ENCODE peak calls at places on chromosomes 5 and 9, in ten cellular contexts. V, T, D, Q, B, N, S, O, U and P are unnamed samples.
A peak's percentile ranks its signal among the peaks of the same experiment; 100 is the strongest.

GRCh38 chr5:9343146-9343850 is 202.6 kb downstream of the SEMA5A start:
- DNase-seq in V (peak; percentile 77), T (no peak), D (no peak), Q (no peak), B (no peak), N (no peak), S (no peak), O (no peak), U (no peak), P (peak; percentile 48)

GRCh38 chr5:172586118-172587060 is 54.7 kb upstream of the NEURL1B start:
- DNase-seq in V (no peak), T (no peak), D (no peak), Q (peak; percentile 35), B (no peak), N (no peak), S (no peak), O (no peak), U (no peak), P (no peak)

GRCh38 chr9:96784021-96784420 is 6.1 kb upstream of the ZNF510 start:
- DNase-seq in V (no peak), T (no peak), D (no peak), Q (no peak), B (no peak), N (no peak), S (no peak), O (no peak), U (no peak), P (no peak)

GRCh38 chr9:98146101-98146991 is 27.3 kb upstream of the TRIM14 start:
- DNase-seq in V (no peak), T (no peak), D (peak; percentile 26), Q (peak; percentile 92), B (no peak), N (no peak), S (peak; percentile 83), O (no peak), U (no peak), P (peak; percentile 40)

GRCh38 chr5:40791715-40792139 is 6.4 kb downstream of the PRKAA1 start:
- DNase-seq in V (peak; percentile 8), T (no peak), D (no peak), Q (no peak), B (no peak), N (no peak), S (no peak), O (no peak), U (no peak), P (peak; percentile 15)

GRCh38 chr9:105978822-105979221 is 284.5 kb downstream of the TMEM38B start:
- DNase-seq in V (no peak), T (no peak), D (no peak), Q (no peak), B (no peak), N (no peak), S (no peak), O (no peak), U (no peak), P (no peak)

GRCh38 chr9:133714606-133715294 is 23.4 kb downstream of the SARDH start:
- DNase-seq in V (peak; percentile 82), T (no peak), D (peak; percentile 97), Q (no peak), B (no peak), N (no peak), S (no peak), O (no peak), U (no peak), P (no peak)

GRCh38 chr9:127497656-127498290 is 46.5 kb downstream of the LRSAM1 start:
- DNase-seq in V (no peak), T (no peak), D (no peak), Q (no peak), B (no peak), N (no peak), S (no peak), O (no peak), U (no peak), P (no peak)

GRCh38 chr5:90783460-90784333 is 225.1 kb downstream of the ADGRV1 start:
- DNase-seq in V (peak; percentile 40), T (peak; percentile 48), D (peak; percentile 64), Q (peak; percentile 71), B (peak; percentile 59), N (peak; percentile 40), S (no peak), O (peak; percentile 19), U (peak; percentile 73), P (peak; percentile 72)

GRCh38 chr5:176614805-176615478 is 5.0 kb upstream of the GPRIN1 start:
- DNase-seq in V (peak; percentile 76), T (no peak), D (peak; percentile 91), Q (no peak), B (no peak), N (no peak), S (no peak), O (no peak), U (no peak), P (peak; percentile 66)

GRCh38 chr9:22742401-22742800 is 295.8 kb downstream of the DMRTA1 start:
- DNase-seq in V (no peak), T (no peak), D (no peak), Q (no peak), B (no peak), N (no peak), S (no peak), O (no peak), U (no peak), P (no peak)

GRCh38 chr5:19739691-19740090 is 248.3 kb downstream of the CDH18 start:
- DNase-seq in V (no peak), T (no peak), D (no peak), Q (no peak), B (no peak), N (no peak), S (no peak), O (no peak), U (no peak), P (no peak)

GRCh38 chr9:108861464-108861863 is 602 bp upstream of the ACTL7A start:
- DNase-seq in V (no peak), T (no peak), D (no peak), Q (no peak), B (no peak), N (no peak), S (no peak), O (no peak), U (no peak), P (no peak)

GRCh38 chr5:22605473-22605872 is 247.7 kb downstream of the CDH12 start:
- DNase-seq in V (no peak), T (no peak), D (no peak), Q (no peak), B (no peak), N (no peak), S (no peak), O (no peak), U (no peak), P (no peak)

GRCh38 chr9:9521033-9521779 is 1091.6 kb downstream of the PTPRD start:
- DNase-seq in V (no peak), T (no peak), D (no peak), Q (no peak), B (no peak), N (no peak), S (no peak), O (no peak), U (no peak), P (no peak)

GRCh38 chr9:99105152-99106043 is 485 bp downstream of the TGFBR1 start:
- DNase-seq in V (peak; percentile 82), T (no peak), D (peak; percentile 75), Q (peak; percentile 82), B (peak; percentile 64), N (no peak), S (no peak), O (peak; percentile 65), U (peak; percentile 58), P (peak; percentile 75)

GRCh38 chr9:99593621-99594020 is 228.1 kb upstream of the NR4A3 start:
- DNase-seq in V (no peak), T (no peak), D (peak; percentile 14), Q (no peak), B (no peak), N (no peak), S (no peak), O (no peak), U (no peak), P (no peak)

GRCh38 chr5:64487283-64487682 is 18.5 kb upstream of the RGS7BP start:
- DNase-seq in V (no peak), T (no peak), D (no peak), Q (no peak), B (no peak), N (no peak), S (no peak), O (no peak), U (no peak), P (no peak)

GRCh38 chr9:115847245-115847644 is 306.3 kb upstream of the PAPPA start:
- DNase-seq in V (peak; percentile 72), T (no peak), D (peak; percentile 22), Q (no peak), B (no peak), N (no peak), S (no peak), O (no peak), U (no peak), P (peak; percentile 68)

GRCh38 chr5:16137177-16137576 is 42.4 kb downstream of the MARCHF11 start:
- DNase-seq in V (no peak), T (no peak), D (no peak), Q (no peak), B (no peak), N (no peak), S (no peak), O (no peak), U (no peak), P (no peak)

GRCh38 chr9:87642330-87643110 is 83.4 kb upstream of the CTSL start:
- DNase-seq in V (no peak), T (no peak), D (no peak), Q (no peak), B (peak; percentile 20), N (no peak), S (no peak), O (no peak), U (no peak), P (no peak)

GRCh38 chr9:93223241-93224180 is 39.6 kb downstream of the WNK2 start:
- DNase-seq in V (peak; percentile 79), T (peak; percentile 56), D (peak; percentile 87), Q (no peak), B (no peak), N (no peak), S (no peak), O (peak; percentile 71), U (no peak), P (peak; percentile 47)

GRCh38 chr9:12933957-12934356 is 159.1 kb downstream of the LURAP1L start:
- DNase-seq in V (no peak), T (peak; percentile 56), D (peak; percentile 73), Q (no peak), B (no peak), N (no peak), S (no peak), O (no peak), U (no peak), P (peak; percentile 42)

GRCh38 chr9:98097836-98098235 is 21.2 kb downstream of the TRIM14 start:
- DNase-seq in V (no peak), T (no peak), D (no peak), Q (no peak), B (peak; percentile 45), N (no peak), S (no peak), O (no peak), U (no peak), P (no peak)

GRCh38 chr5:140345919-140346347 is 470 bp downstream of the HBEGF start:
- DNase-seq in V (peak; percentile 69), T (no peak), D (peak; percentile 78), Q (peak; percentile 68), B (peak; percentile 42), N (no peak), S (no peak), O (peak; percentile 34), U (peak; percentile 36), P (peak; percentile 59)

GRCh38 chr5:140800816-140801493 is at the start of gene PCDHA3:
- DNase-seq in V (peak; percentile 18), T (no peak), D (peak; percentile 33), Q (no peak), B (peak; percentile 8), N (no peak), S (no peak), O (no peak), U (no peak), P (peak; percentile 36)

GRCh38 chr9:127039492-127039891 is 82.9 kb downstream of the ANGPTL2 start:
- DNase-seq in V (no peak), T (no peak), D (no peak), Q (no peak), B (no peak), N (no peak), S (no peak), O (no peak), U (no peak), P (no peak)

GRCh38 chr5:84274585-84275468 is 109.9 kb downstream of the EDIL3 start:
- DNase-seq in V (peak; percentile 40), T (peak; percentile 26), D (peak; percentile 29), Q (peak; percentile 26), B (peak; percentile 17), N (no peak), S (no peak), O (no peak), U (peak; percentile 3), P (peak; percentile 66)